ENCODE peak calls at places on chromosomes 5 and 9, in five cellular contexts. U, O, M, W and V are unnamed samples.

GRCh38 chr5:170597109-170597741 is 93.4 kb downstream of the KCNIP1 start:
- DNase-seq in U (no peak), O (no peak), M (no peak), W (no peak), V (no peak)

GRCh38 chr9:133306242-133307194 is 29.5 kb downstream of the SURF6 start:
- DNase-seq in U (no peak), O (no peak), M (no peak), W (no peak), V (no peak)

GRCh38 chr9:9614607-9615006 is 998.2 kb downstream of the PTPRD start:
- DNase-seq in U (no peak), O (no peak), M (no peak), W (no peak), V (no peak)

GRCh38 chr5:56323505-56323904 is 90.4 kb upstream of the ANKRD55 start:
- DNase-seq in U (peak), O (no peak), M (peak), W (no peak), V (no peak)

GRCh38 chr9:79432485-79432884 is 139.3 kb upstream of the TLE4 start:
- DNase-seq in U (no peak), O (no peak), M (no peak), W (no peak), V (no peak)

GRCh38 chr5:175202461-175203065 is 241.4 kb downstream of the DRD1 start:
- DNase-seq in U (peak), O (no peak), M (no peak), W (no peak), V (peak)

GRCh38 chr5:112154940-112155686 is 264.0 kb downstream of the EPB41L4A start:
- DNase-seq in U (no peak), O (no peak), M (no peak), W (no peak), V (no peak)

GRCh38 chr9:120391691-120392090 is 188.3 kb downstream of the CDK5RAP2 start:
- DNase-seq in U (no peak), O (no peak), M (no peak), W (no peak), V (no peak)

GRCh38 chr5:106522296-106522695 is 1148.4 kb downstream of the EFNA5 start:
- DNase-seq in U (peak), O (no peak), M (no peak), W (no peak), V (no peak)

GRCh38 chr9:21096172-21096900 is 18.6 kb upstream of the IFNB1 start:
- DNase-seq in U (peak), O (no peak), M (no peak), W (no peak), V (no peak)
- H3K4me3 ChIP-seq in U (peak), O (peak), M (no peak), W (peak), V (peak)

DNA sequence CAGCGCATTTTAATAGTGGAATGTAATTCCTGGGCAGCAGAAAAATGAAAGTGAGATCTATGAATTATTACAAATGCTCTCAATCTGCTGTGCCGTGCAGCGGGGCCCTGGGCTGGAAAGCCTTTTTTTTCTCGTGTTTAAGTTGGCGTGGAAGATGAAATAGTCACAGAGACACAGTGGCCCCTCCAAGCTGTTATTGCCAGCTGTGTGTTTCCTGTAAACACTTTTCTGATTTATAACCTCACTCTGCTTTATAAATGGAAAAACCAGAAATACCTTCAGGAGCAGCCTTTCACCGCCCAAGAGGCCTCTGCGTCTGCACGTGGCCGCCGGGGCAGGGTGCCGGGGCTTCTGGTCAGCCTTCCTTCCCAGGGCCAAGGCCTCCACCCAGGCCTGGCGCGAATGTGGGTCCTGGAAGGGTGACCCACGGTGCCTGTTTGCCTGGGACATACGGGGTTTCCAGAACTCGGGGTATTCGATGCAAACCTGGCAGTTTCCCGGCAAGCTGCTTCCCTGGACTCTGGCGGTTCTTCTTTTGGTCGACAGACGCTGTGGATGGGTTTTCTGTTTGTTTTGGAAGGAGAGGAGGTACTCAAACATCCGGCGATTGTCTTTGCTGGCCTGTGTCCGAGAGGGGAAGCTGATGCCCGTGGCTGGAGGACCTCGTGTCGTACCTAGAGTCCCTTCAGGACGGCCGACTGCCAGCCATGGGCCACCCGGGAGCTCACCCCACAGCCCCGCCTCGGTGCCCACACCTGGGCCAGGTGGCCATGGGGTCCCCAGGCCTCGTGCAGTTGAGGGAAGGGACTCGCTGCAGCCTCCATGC is 256.7 kb downstream of the PARP8 start:
- DNase-seq in U (peak), O (peak), M (no peak), W (no peak), V (peak)
- H3K4me3 ChIP-seq in U (no peak), O (peak), M (no peak), W (no peak), V (no peak)

GRCh38 chr9:136669791-136670464 is 7.2 kb downstream of the EGFL7 start:
- DNase-seq in U (no peak), O (no peak), M (peak), W (no peak), V (no peak)
- H3K4me3 ChIP-seq in U (no peak), O (no peak), M (no peak), W (peak), V (no peak)

GRCh38 chr5:150587830-150588494 is 52.5 kb upstream of the SYNPO start:
- DNase-seq in U (no peak), O (peak), M (no peak), W (no peak), V (peak)

GRCh38 chr5:150584561-150585335 is 55.7 kb upstream of the SYNPO start:
- DNase-seq in U (no peak), O (peak), M (no peak), W (no peak), V (peak)

GRCh38 chr5:150583541-150584225 is 56.8 kb upstream of the SYNPO start:
- DNase-seq in U (no peak), O (peak), M (no peak), W (no peak), V (no peak)

GRCh38 chr5:150587016-150587415 is 53.4 kb upstream of the SYNPO start:
- DNase-seq in U (no peak), O (no peak), M (no peak), W (no peak), V (no peak)

DNA sequence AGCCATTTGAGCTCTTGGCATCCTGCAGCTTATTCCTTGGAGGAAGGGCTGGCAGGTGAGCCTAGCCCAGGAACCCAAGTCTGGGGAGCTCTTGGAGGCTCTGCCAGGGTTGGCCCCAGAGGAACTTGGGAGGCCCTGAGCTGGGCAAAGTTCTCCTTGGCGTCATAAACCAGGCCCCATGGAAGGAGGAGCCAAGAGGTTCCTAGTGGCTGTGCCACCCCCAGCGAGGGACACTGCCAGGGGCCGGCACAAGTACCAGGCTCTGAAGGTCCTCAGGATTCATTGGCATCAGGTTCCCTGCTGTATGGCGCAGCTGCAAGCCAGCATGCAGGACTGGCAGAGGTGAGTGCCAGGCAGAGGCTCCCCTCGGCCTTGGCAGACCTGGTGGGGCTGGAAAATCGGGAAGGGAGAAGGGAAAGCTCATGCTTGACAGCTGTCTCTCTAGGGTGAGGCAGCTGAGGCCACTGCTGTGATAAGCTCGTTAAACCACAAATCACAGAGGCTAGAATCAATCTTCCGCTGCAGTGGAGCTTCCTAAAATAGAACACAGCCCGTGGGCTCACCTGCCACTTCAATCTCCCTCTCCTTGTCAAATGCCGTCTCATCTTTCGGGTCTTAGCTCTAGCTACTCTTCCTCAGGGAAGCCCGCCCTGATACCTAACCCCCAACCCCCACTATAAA is 54.5 kb upstream of the SYNPO start:
- DNase-seq in U (no peak), O (peak), M (no peak), W (no peak), V (peak)
- H3K4me3 ChIP-seq in U (no peak), O (no peak), M (no peak), W (no peak), V (no peak)

GRCh38 chr9:93366119-93366447 is 85.4 kb upstream of the FAM120A start:
- DNase-seq in U (no peak), O (no peak), M (no peak), W (no peak), V (no peak)

GRCh38 chr9:93361995-93362394 is 89.5 kb upstream of the FAM120A start:
- DNase-seq in U (no peak), O (no peak), M (no peak), W (no peak), V (no peak)

GRCh38 chr9:93364734-93365426 is 86.6 kb upstream of the FAM120A start:
- DNase-seq in U (no peak), O (no peak), M (no peak), W (no peak), V (no peak)

GRCh38 chr9:93368437-93368836 is 83.0 kb upstream of the FAM120A start:
- DNase-seq in U (no peak), O (no peak), M (no peak), W (no peak), V (no peak)

DNA sequence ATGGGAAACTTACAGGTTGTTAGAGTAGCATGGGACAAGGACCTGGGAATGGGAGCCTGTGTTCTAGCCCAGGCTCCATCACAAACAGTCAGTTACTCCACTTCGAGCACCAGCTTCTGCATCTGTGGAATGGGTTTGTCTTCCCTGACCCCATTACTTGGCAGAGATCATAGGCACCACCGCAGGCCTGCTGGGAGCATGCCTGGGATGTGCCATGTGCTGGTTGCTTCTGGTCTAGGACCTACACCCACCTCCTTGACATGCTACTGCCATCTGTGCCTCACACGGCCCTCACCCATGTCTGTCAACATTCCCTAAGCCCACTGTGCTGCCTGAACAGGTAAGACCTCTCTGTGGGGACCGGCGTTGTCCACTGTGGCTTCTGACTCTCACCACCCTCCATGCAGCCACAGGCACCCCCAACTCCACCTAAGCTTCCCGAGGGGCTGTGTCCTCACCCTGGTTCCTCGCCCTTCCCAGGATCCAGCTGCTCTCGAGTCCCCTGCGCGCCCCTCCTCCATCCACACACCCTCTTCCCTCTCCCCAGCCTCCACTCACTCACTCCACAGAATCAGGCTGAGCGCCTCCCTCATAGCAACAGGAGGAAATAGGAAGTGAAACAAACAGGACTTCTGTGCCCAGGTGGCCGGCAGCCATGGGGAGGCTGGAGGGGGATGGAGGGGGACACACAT is 85.9 kb upstream of the FAM120A start:
- DNase-seq in U (no peak), O (no peak), M (no peak), W (no peak), V (no peak)
- H3K4me3 ChIP-seq in U (no peak), O (no peak), M (no peak), W (no peak), V (no peak)